ENCODE peak calls at places on chromosome 21, in ten cellular contexts. Y, U, C, E, P, D, M, F, J and V are unnamed samples. For H3K4me1, the result is how much of the 10 kb centered on the place peaks cover.

GRCh38 chr21:14482165-14482564 is 64.0 kb downstream of the SAMSN1 start:
- DNase-seq in Y (no peak), F (no peak), C (no peak), E (peak), P (no peak), M (no peak), U (no peak), D (no peak), J (no peak), V (no peak)

GRCh38 chr21:15741510-15741909 is 11.7 kb downstream of the USP25 start:
- DNase-seq in J (no peak), Y (no peak), U (no peak), C (no peak), M (peak), F (no peak), D (no peak), E (no peak), P (no peak), V (peak)

GRCh38 chr21:24163539-24163938 is 1443.7 kb downstream of the MRPL39 start:
- DNase-seq in P (no peak), J (no peak), C (no peak), D (no peak), E (no peak), F (no peak), M (no peak), Y (no peak), U (no peak), V (no peak)

GRCh38 chr21:16956824-16957223 is 556.0 kb upstream of the CXADR start:
- DNase-seq in M (no peak), Y (no peak), U (no peak), E (no peak), J (no peak), P (no peak), F (no peak), C (no peak), D (no peak), V (no peak)

GRCh38 chr21:30733026-30733425 is 14.0 kb downstream of the KRTAP21-2 start:
- DNase-seq in J (no peak), P (no peak), Y (no peak), E (no peak), D (no peak), U (no peak), M (no peak), F (no peak), C (no peak), V (no peak)

GRCh38 chr21:16541366-16541765 is 811.6 kb downstream of the USP25 start:
- DNase-seq in F (no peak), U (no peak), E (no peak), P (no peak), M (peak), J (no peak), C (no peak), Y (no peak), D (no peak), V (no peak)

GRCh38 chr21:21196848-21197247 is 198.6 kb downstream of the NCAM2 start:
- DNase-seq in C (no peak), U (no peak), E (no peak), J (no peak), D (no peak), P (no peak), M (no peak), Y (no peak), F (no peak), V (no peak)

GRCh38 chr21:41071410-41071809 is 96.5 kb upstream of the BACE2 start:
- DNase-seq in D (no peak), P (no peak), M (no peak), U (no peak), J (no peak), F (no peak), E (no peak), C (peak), Y (no peak), V (no peak)

GRCh38 chr21:29538115-29538514 is 239.4 kb downstream of the BACH1 start:
- DNase-seq in C (no peak), F (no peak), J (no peak), M (peak), Y (no peak), P (no peak), U (no peak), D (no peak), E (no peak), V (peak)

GRCh38 chr21:45544449-45545235 is 2.4 kb upstream of the SLC19A1 start:
- DNase-seq in Y (peak), J (no peak), C (no peak), M (no peak), U (peak), P (no peak), D (no peak), E (no peak), F (no peak), V (no peak)

GRCh38 chr21:41419921-41420862 is 5.8 kb upstream of the MX1 start:
- DNase-seq in E (peak), C (peak), U (peak), Y (peak), M (peak), F (peak), P (peak), J (peak), D (peak), V (peak)

DNA sequence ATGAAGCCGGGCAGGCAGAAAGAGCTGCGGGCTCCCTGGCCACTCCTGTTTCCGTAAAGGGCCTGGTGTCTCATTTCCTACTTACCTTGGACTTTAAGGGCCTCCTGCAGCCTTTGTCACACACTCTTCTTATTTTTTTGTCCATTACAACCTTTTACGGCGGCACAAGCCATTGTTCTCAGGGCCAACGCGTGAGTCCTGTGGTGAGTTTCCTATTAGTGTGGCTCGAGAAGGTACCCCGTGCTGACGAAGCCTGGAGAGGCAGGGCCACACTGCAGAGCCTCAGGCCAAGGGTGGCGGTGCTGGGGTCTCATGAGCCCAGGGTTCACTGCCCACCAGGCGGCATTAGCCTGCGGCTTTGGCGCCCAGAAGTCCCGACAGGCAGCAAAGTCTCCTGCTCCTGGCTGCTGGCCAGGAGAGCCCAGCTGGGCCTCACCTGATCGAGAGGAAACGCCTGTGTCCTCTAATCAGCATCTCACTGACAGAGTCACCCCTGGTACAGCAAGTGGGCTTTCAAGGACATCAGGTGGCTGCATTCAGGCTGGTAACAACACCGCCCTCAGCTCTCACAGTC is 62.0 kb downstream of the SIK1 start:
- DNase-seq in J (no peak), E (no peak), F (peak), M (no peak), Y (no peak), C (no peak), D (no peak), U (peak), P (no peak), V (peak)
- H3K27ac ChIP-seq in J (no peak), E (no peak), F (no peak), M (no peak), Y (no peak), C (no peak), D (no peak), U (no peak), P (no peak), V (no peak)

DNA sequence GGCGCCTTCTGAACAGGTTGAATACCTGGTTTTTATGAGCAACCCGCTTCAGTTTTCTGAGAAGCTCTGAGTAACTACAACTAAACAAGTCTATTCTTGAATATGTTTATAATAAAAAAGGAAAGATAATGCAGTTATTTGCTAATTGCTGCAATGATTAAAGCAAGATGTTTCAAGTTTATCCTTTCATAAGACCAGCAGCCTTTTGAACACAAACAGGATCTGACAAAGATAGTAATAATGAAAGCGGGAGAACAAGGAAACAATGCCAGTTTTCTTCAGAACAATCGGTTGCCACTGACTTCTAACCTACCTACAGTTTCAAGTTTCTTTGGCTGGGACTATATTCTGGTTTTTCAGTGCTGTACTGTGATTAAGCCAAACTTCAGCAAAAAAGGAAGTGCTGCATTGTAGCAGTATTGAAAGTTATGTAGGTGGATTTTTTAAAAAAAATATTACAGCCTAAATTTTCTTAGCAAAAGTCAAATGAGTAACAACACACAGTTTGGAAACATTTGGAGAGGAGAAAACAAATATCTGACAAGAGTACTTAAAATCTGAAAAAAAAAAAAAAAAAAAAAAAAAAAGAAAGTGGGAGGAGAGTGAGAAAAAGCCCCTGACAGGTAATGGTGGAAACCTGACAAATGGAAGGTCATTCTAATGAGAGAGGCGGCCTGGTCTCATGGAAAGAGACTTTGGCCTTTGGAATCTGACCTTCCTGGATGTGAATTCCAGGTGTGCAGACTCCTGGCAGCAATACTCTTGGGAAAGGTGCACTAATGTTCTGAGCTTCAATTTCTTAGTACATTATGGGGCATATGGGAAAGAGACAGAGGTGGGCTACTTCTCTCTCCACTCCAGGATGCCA is 11.4 kb downstream of the KCNJ15 start:
- DNase-seq in D (no peak), P (no peak), C (no peak), J (no peak), E (no peak), U (no peak), F (peak), Y (no peak), M (no peak), V (no peak)
- H3K4me1 ChIP-seq in D (under half), P (under half), C (under half), J (under half), E (under half), U (under half), F (under half), Y (under half), M (under half), V (under half)

GRCh38 chr21:34557261-34557660 is 45.3 kb upstream of the KCNE1 start:
- DNase-seq in F (no peak), Y (no peak), P (no peak), J (no peak), D (no peak), C (no peak), M (no peak), U (no peak), E (no peak), V (no peak)

GRCh38 chr21:34552324-34553198 is 40.6 kb upstream of the KCNE1 start:
- DNase-seq in P (no peak), Y (no peak), F (no peak), C (no peak), D (no peak), M (no peak), U (no peak), J (no peak), E (no peak), V (peak)

GRCh38 chr21:34550400-34550799 is 38.4 kb upstream of the KCNE1 start:
- DNase-seq in J (no peak), E (no peak), C (no peak), D (no peak), Y (no peak), U (no peak), P (no peak), M (no peak), F (no peak), V (no peak)

GRCh38 chr21:34553199-34553952 is 41.4 kb upstream of the KCNE1 start:
- DNase-seq in E (no peak), Y (no peak), U (no peak), P (no peak), M (peak), F (no peak), J (no peak), D (peak), C (no peak), V (no peak)

DNA sequence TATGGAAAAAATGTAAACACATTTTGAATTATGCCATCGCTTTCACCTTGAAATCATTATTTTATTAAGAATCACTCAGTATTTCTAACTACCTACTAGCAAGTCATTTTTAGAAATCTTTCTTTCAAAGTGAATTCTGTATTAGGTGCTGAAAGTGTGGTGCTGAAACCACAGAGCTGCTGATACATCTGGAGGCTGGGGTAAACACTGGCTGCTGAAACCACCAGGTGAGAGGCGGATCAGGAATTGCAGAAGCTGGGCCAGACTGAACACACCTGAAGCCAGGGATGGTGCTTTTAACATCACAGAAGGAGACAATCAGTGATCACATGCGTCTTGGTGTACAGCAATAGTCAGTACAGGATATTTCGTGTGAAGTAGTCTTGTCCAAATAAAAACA is 42.2 kb upstream of the KCNE1 start:
- DNase-seq in C (no peak), E (no peak), J (no peak), U (no peak), M (no peak), D (no peak), Y (no peak), F (no peak), P (no peak), V (no peak)
- H3K27ac ChIP-seq in C (no peak), E (no peak), J (no peak), U (no peak), M (peak), D (no peak), Y (no peak), F (no peak), P (no peak), V (no peak)

DNA sequence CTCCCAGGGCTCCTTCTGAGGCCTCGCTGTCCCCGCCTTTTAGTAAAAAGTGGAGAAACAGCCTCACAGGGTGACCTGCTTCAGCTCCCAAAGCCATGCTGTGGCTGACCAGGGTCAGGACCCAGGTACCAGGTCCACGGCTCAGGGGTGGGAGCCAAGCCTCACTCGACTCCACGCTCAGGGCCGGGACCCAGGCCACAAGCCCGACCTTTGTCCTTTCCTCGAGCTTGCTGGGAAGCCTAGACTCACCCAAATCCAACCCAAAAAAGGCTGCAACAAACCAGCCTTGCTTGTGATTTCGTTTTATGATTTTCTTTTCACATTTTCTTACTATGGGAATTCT is 59.6 kb upstream of the PDE9A start:
- DNase-seq in U (no peak), M (no peak), F (no peak), C (no peak), P (no peak), J (no peak), D (no peak), Y (no peak), E (no peak), V (no peak)
- H3K4me1 ChIP-seq in U (under half), M (under half), F (under half), C (under half), P (under half), J (under half), D (under half), Y (under half), E (under half), V (under half)

GRCh38 chr21:42512346-42513034 is 1.2 kb upstream of the SLC37A1 start:
- DNase-seq in E (no peak), C (no peak), M (no peak), D (no peak), J (no peak), F (no peak), Y (no peak), U (no peak), P (no peak), V (no peak)

GRCh38 chr21:42513151-42513984 is at the start of gene SLC37A1:
- DNase-seq in D (no peak), C (peak), F (peak), J (peak), P (no peak), M (peak), U (peak), Y (no peak), E (peak), V (no peak)

GRCh38 chr21:42515708-42516502 is 2.3 kb downstream of the SLC37A1 start:
- DNase-seq in Y (no peak), C (peak), J (no peak), P (no peak), F (peak), U (no peak), E (no peak), D (peak), M (no peak), V (no peak)

GRCh38 chr21:42514883-42515228 is 1.2 kb downstream of the SLC37A1 start:
- DNase-seq in Y (no peak), U (no peak), D (no peak), P (no peak), M (no peak), J (no peak), C (no peak), E (no peak), F (no peak), V (no peak)

GRCh38 chr21:42513985-42514882 is 582 bp downstream of the SLC37A1 start:
- DNase-seq in C (peak), J (peak), U (peak), Y (peak), D (no peak), E (peak), F (peak), M (peak), P (peak), V (peak)
- H3K27ac ChIP-seq in C (peak), J (peak), U (peak), Y (peak), D (peak), E (peak), F (peak), M (no peak), P (peak), V (no peak)

DNA sequence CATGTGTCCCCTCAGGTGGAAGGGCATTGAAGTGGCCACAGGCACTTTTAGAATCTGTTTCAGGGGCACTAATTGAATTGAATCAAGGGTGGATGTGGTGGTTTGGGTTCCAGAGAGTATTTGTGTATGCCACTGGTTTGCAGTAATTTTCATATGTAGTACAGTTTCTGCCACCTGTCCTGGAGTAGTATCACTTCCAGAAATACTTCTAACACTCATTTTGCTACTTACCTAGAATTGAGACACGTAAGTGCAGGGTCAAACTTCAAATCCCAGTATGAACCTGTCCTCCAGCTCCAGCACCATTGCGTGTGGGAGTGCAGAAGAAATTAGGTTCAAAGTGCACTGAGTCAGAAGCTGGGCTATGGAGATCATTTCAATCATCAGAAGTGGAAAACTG is 26.8 kb downstream of the RSPH1 start:
- DNase-seq in C (no peak), P (no peak), F (peak), Y (no peak), D (no peak), M (no peak), U (no peak), J (no peak), E (no peak), V (no peak)
- H3K4me1 ChIP-seq in C (under half), P (under half), F (under half), Y (under half), D (under half), M (under half), U (under half), J (under half), E (under half), V (under half)

GRCh38 chr21:46553993-46554392 is 50.9 kb downstream of the S100B start:
- DNase-seq in F (no peak), P (no peak), Y (no peak), E (no peak), C (no peak), U (no peak), M (no peak), D (no peak), J (no peak), V (no peak)

GRCh38 chr21:46550511-46550941 is 54.4 kb downstream of the S100B start:
- DNase-seq in E (peak), D (no peak), U (no peak), M (no peak), J (peak), C (no peak), P (no peak), Y (no peak), F (no peak), V (no peak)

GRCh38 chr21:46552865-46553379 is 52.0 kb downstream of the S100B start:
- DNase-seq in J (no peak), P (no peak), M (no peak), E (no peak), U (no peak), F (no peak), Y (no peak), C (no peak), D (no peak), V (no peak)

GRCh38 chr21:46551636-46552241 is 53.1 kb downstream of the S100B start:
- DNase-seq in F (no peak), D (no peak), P (no peak), U (peak), Y (no peak), C (peak), E (peak), M (no peak), J (peak), V (no peak)

GRCh38 chr21:46552274-46552673 is 52.6 kb downstream of the S100B start:
- DNase-seq in P (no peak), D (no peak), E (peak), C (no peak), J (no peak), Y (no peak), M (no peak), F (no peak), U (no peak), V (no peak)
- H3K27ac ChIP-seq in P (no peak), D (no peak), E (peak), C (no peak), J (peak), Y (peak), M (no peak), F (no peak), U (no peak), V (no peak)

DNA sequence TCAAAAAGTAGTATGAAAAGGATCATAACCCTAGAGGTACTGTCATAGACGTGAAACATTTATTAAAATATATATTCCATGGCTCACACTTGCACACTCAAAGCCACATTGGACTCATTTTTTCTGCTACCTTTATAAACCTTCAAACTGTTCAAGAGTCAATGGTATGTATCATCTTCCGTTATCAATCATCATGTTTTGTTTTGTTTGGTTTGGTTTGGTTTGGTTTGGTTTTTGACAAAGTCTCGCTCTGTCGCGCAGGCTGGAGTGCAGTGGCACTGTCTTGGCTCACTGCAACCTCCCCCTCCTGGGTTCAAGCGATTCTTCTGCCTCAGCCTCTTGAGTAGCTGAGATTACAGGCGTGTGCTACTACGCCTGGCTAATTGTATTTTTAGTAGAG is 1.8 kb downstream of the IFNAR2 start:
- DNase-seq in P (no peak), Y (no peak), E (no peak), U (no peak), D (no peak), C (no peak), F (no peak), M (no peak), J (no peak), V (no peak)
- H3K4me1 ChIP-seq in P (under half), Y (half or more), E (half or more), U (under half), D (under half), C (under half), F (under half), M (under half), J (half or more), V (under half)